ENCODE peak calls at places on chromosomes 5 and 9, in five cellular contexts. T is K562, C is A549, H is HepG2, V is GM12878. F is an unnamed sample.

GRCh38 chr9:95009459-95009858 is 283.0 kb downstream of the AOPEP start:
- DNase-seq in T (no peak), C (peak), H (no peak), V (no peak), F (no peak)

GRCh38 chr5:18000744-18001143 is 366.5 kb downstream of the TAF11L14 start:
- DNase-seq in T (no peak), C (no peak), H (no peak), V (no peak), F (no peak)

GRCh38 chr5:1796371-1797108 is 3.1 kb downstream of the MRPL36 start:
- DNase-seq in T (no peak), C (no peak), H (no peak), V (no peak), F (no peak)

GRCh38 chr9:136707011-136707410 is 5.4 kb upstream of the DIPK1B start:
- DNase-seq in T (no peak), C (no peak), H (no peak), V (no peak), F (no peak)

GRCh38 chr9:127569819-127570401 is 42.2 kb upstream of the STXBP1 start:
- DNase-seq in T (no peak), C (peak), H (no peak), V (no peak), F (no peak)

GRCh38 chr9:113851860-113852259 is 24.2 kb upstream of the ZNF618 start:
- DNase-seq in T (no peak), C (no peak), H (no peak), V (no peak), F (no peak)

GRCh38 chr5:131974956-131975726 is 29.7 kb upstream of the MEIKIN start:
- DNase-seq in T (no peak), C (no peak), H (no peak), V (no peak), F (peak)

GRCh38 chr5:148060881-148061280 is 2.9 kb upstream of the SPINK5 start:
- DNase-seq in T (no peak), C (no peak), H (no peak), V (no peak), F (no peak)

GRCh38 chr5:74017786-74018211 is 391.8 kb downstream of the ARHGEF28 start:
- DNase-seq in T (no peak), C (peak), H (no peak), V (no peak), F (no peak)

GRCh38 chr5:9344751-9345240 is 201.1 kb downstream of the SEMA5A start:
- DNase-seq in T (no peak), C (no peak), H (no peak), V (no peak), F (no peak)

GRCh38 chr5:124446125-124446524 is 300.3 kb downstream of the ZNF608 start:
- DNase-seq in T (no peak), C (no peak), H (no peak), V (no peak), F (no peak)

GRCh38 chr9:16133556-16134227 is 580.8 kb downstream of the CCDC171 start:
- DNase-seq in T (peak), C (peak), H (peak), V (no peak), F (peak)

GRCh38 chr5:175778951-175779475 is 92.4 kb upstream of the CPLX2 start:
- DNase-seq in T (no peak), C (peak), H (peak), V (no peak), F (peak)

GRCh38 chr9:2132484-2133082 is 117.4 kb downstream of the SMARCA2 start:
- DNase-seq in T (peak), C (peak), H (no peak), V (no peak), F (peak)

GRCh38 chr9:127916665-127917581 is at the start of gene ST6GALNAC4:
- DNase-seq in T (peak), C (peak), H (peak), V (no peak), F (peak)

GRCh38 chr9:27436234-27436633 is 87.9 kb upstream of the IFNK start:
- DNase-seq in T (no peak), C (peak), H (peak), V (no peak), F (no peak)

GRCh38 chr5:60668715-60669304 is 31.2 kb downstream of the DEPDC1B start:
- DNase-seq in T (no peak), C (peak), H (peak), V (no peak), F (peak)

GRCh38 chr5:157172408-157172807 is 6.3 kb upstream of the GARIN3 start:
- DNase-seq in T (no peak), C (no peak), H (no peak), V (peak), F (no peak)

GRCh38 chr5:179699640-179700298 is 1.0 kb downstream of the CANX start:
- DNase-seq in T (peak), C (peak), H (peak), V (no peak), F (peak)

GRCh38 chr9:132407196-132407595 is 556 bp upstream of the TTF1 start:
- DNase-seq in T (no peak), C (no peak), H (no peak), V (no peak), F (no peak)

GRCh38 chr5:174876-175465 is 16.3 kb upstream of the LRRC14B start:
- DNase-seq in T (no peak), C (no peak), H (no peak), V (no peak), F (no peak)

GRCh38 chr9:127612993-127613954 is 1.2 kb downstream of the STXBP1 start:
- DNase-seq in T (peak), C (peak), H (no peak), V (no peak), F (peak)

GRCh38 chr9:22211588-22212360 is 202.7 kb upstream of the CDKN2B start:
- DNase-seq in T (no peak), C (peak), H (peak), V (no peak), F (no peak)

GRCh38 chr5:16952968-16953671 is 17.0 kb upstream of the MYO10 start:
- DNase-seq in T (no peak), C (no peak), H (peak), V (no peak), F (no peak)

GRCh38 chr5:107072440-107072839 is 598.3 kb downstream of the EFNA5 start:
- DNase-seq in T (no peak), C (no peak), H (no peak), V (no peak), F (no peak)

GRCh38 chr5:329106-329757 is 7.7 kb downstream of the AHRR start:
- DNase-seq in T (no peak), C (no peak), H (no peak), V (no peak), F (no peak)

GRCh38 chr5:111075520-111075919 is 4.0 kb downstream of the TSLP start:
- DNase-seq in T (no peak), C (no peak), H (no peak), V (no peak), F (no peak)

GRCh38 chr5:149764086-149764485 is 34.0 kb downstream of the PPARGC1B start:
- DNase-seq in T (no peak), C (no peak), H (no peak), V (no peak), F (no peak)

GRCh38 chr9:93610206-93610605 is 33.8 kb downstream of the PHF2 start:
- DNase-seq in T (no peak), C (no peak), H (no peak), V (no peak), F (no peak)

GRCh38 chr5:10338996-10339903 is 14.2 kb upstream of the MARCHF6 start:
- DNase-seq in T (no peak), C (no peak), H (no peak), V (no peak), F (peak)

GRCh38 chr5:138339086-138339456 is 1.0 kb downstream of the FAM53C start:
- DNase-seq in T (no peak), C (no peak), H (no peak), V (no peak), F (peak)

GRCh38 chr5:151659001-151659754 is 27.5 kb downstream of the SPARC start:
- DNase-seq in T (peak), C (peak), H (peak), V (peak), F (peak)
- TF ChIP-seq REST in T (no peak), C (no peak), H (no peak), V (no peak), F (no peak)

GRCh38 chr5:166784545-166785078 is 1506.8 kb upstream of the WWC1 start:
- DNase-seq in T (no peak), C (no peak), H (no peak), V (no peak), F (no peak)
- TF ChIP-seq JUNB in T (no peak), C (no peak), H (no peak), V (no peak), F (no peak)

GRCh38 chr5:172685036-172685435 is 44.0 kb downstream of the NEURL1B start:
- DNase-seq in T (no peak), C (no peak), H (no peak), V (no peak), F (no peak)

GRCh38 chr5:172686111-172686510 is 45.0 kb downstream of the NEURL1B start:
- DNase-seq in T (no peak), C (no peak), H (no peak), V (no peak), F (no peak)

GRCh38 chr5:172681421-172681820 is 40.4 kb downstream of the NEURL1B start:
- DNase-seq in T (no peak), C (no peak), H (no peak), V (no peak), F (no peak)

GRCh38 chr5:172683264-172683663 is 42.2 kb downstream of the NEURL1B start:
- DNase-seq in T (no peak), C (no peak), H (no peak), V (no peak), F (peak)

GRCh38 chr5:172683696-172684464 is 42.8 kb downstream of the NEURL1B start:
- DNase-seq in T (no peak), C (no peak), H (no peak), V (no peak), F (peak)
- TF ChIP-seq REST in T (no peak), C (no peak), H (no peak), V (no peak), F (no peak)

DNA sequence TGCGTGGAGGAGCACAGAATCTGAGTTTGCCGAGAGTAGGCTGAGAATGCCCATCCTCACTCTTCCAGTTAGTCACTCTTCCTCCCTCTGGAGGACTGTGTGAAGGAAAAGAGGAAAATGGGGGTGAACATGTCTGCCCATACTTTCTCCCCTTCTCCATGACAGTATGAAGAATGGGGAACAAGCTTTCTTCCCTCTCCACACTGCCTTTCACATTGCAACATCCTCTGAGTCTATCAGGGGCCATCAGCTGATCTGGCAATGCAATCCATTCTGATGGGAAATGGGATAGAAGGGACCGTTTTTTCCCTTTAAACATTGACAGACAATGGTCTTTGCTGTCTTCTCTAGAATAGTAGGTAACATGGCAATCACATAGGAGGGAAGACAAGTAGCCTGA is 56.8 kb downstream of the UGCG start:
- DNase-seq in T (no peak), C (no peak), H (no peak), V (no peak), F (no peak)
- TF ChIP-seq JUNB in T (no peak), C (no peak), H (no peak), V (no peak), F (no peak)

GRCh38 chr9:33168941-33169544 is 1.9 kb upstream of the B4GALT1 start:
- DNase-seq in T (no peak), C (no peak), H (no peak), V (no peak), F (no peak)

GRCh38 chr9:33172735-33173238 is 5.7 kb upstream of the B4GALT1 start:
- DNase-seq in T (no peak), C (no peak), H (peak), V (no peak), F (no peak)

GRCh38 chr9:33167949-33168535 is 906 bp upstream of the B4GALT1 start:
- DNase-seq in T (peak), C (no peak), H (no peak), V (no peak), F (no peak)

GRCh38 chr9:33172256-33172678 is 5.1 kb upstream of the B4GALT1 start:
- DNase-seq in T (no peak), C (no peak), H (peak), V (no peak), F (no peak)

DNA sequence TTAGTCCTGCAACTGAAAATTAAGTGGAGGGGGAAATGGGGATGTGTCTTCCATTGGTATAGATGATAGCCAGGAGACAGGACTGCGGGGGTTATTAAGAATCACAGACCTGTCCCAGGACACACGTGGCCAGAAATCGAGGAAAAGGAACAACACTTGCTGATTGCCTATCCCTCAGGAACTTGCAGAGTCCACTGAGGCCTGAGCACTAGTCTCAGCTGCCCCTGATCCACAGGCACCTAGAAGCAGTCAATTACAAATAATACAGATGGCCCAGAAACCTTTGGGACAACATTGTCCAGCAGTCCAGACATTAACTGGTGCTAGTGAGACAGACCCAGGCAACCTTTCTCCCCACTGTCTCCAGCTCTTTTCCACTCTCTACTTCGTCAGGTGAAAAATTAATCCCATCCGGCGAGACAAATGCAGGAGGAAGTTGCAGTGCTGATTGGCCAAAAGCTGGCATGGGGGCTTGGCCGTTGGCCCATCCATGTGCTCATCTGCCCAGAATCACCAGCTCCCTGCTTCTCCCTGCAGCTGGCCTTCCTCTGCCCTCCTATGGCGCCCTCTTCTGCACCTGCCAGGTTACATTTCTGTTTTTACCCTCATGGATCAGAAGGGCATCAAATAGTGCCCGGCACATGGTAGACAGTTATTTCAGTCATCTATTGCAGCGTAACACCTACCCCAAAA is 3.5 kb upstream of the B4GALT1 start:
- DNase-seq in T (no peak), C (peak), H (no peak), V (no peak), F (peak)
- TF ChIP-seq REST in T (no peak), C (no peak), H (no peak), V (no peak), F (no peak)

GRCh38 chr5:146744358-146744757 is 134.2 kb downstream of the PPP2R2B start:
- DNase-seq in T (no peak), C (no peak), H (no peak), V (no peak), F (no peak)
- TF ChIP-seq JUNB in T (no peak), C (no peak), H (no peak), V (no peak), F (no peak)

GRCh38 chr5:78615697-78616096 is 32.9 kb downstream of the LHFPL2 start:
- DNase-seq in T (peak), C (no peak), H (no peak), V (no peak), F (no peak)
- TF ChIP-seq REST in T (no peak), C (no peak), H (no peak), V (no peak), F (no peak)

DNA sequence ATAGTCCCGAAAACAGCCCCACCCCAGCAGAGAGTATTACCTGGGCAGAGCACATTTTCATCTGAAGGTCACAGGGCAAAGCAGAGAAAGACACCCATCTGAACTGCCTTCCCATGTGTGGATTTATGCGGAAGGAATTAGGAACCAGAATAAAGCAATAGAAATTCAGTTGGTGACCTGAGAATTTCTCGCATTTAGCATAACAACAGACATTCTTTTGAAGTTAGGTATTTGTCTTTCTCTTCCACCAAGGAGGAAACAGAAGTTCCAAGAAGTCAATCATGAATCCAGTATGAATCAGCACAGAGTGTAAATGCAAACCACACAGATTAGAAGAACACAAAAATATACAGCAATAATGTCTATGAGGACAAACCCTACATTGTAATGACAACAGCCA is 515.2 kb upstream of the BRINP1 start:
- DNase-seq in T (no peak), C (no peak), H (no peak), V (no peak), F (peak)
- TF ChIP-seq JUNB in T (no peak), C (no peak), H (no peak), V (no peak), F (no peak)